ENCODE peak calls at places on chromosomes 2 and 18, in four cellular contexts. F is HepG2, J is H1, D is K562. W is an unnamed sample.

GRCh38 chr2:176181551-176181950 is 6.9 kb upstream of the HOXD1 start:
- DNase-seq in F (no peak), J (no peak), D (no peak), W (no peak)

GRCh38 chr18:8361941-8362471 is 247.2 kb upstream of the RAB12 start:
- DNase-seq in F (no peak), J (no peak), D (no peak), W (no peak)

GRCh38 chr18:7817596-7817995 is 250.5 kb downstream of the PTPRM start:
- DNase-seq in F (no peak), J (no peak), D (no peak), W (no peak)

GRCh38 chr2:29724282-29724681 is 197.1 kb downstream of the ALK start:
- DNase-seq in F (no peak), J (no peak), D (no peak), W (no peak)

GRCh38 chr2:63484901-63485300 is 103.4 kb downstream of the WDPCP start:
- DNase-seq in F (no peak), J (no peak), D (no peak), W (no peak)

GRCh38 chr2:239245107-239245506 is 155.7 kb downstream of the HDAC4 start:
- DNase-seq in F (no peak), J (no peak), D (no peak), W (no peak)

GRCh38 chr18:69936191-69936558 is 11.5 kb downstream of the CD226 start:
- DNase-seq in F (no peak), J (no peak), D (no peak), W (no peak)

GRCh38 chr2:114642371-114642770 is 199.9 kb downstream of the DPP10 start:
- DNase-seq in F (no peak), J (no peak), D (no peak), W (no peak)

GRCh38 chr2:238699307-238700121 is 148.4 kb upstream of the TWIST2 start:
- DNase-seq in F (no peak), J (no peak), D (no peak), W (no peak)

GRCh38 chr2:26970928-26971627 is 641 bp downstream of the MAPRE3 start:
- DNase-seq in F (no peak), J (peak; percentile 71), D (peak; percentile 27), W (peak; percentile 44)

GRCh38 chr2:60297296-60298010 is 256.0 kb downstream of the BCL11A start:
- DNase-seq in F (no peak), J (peak; percentile 93), D (peak; percentile 85), W (peak; percentile 80)

GRCh38 chr2:159961005-159961404 is 101.4 kb downstream of the PLA2R1 start:
- DNase-seq in F (no peak), J (no peak), D (no peak), W (no peak)

GRCh38 chr2:47488870-47489584 is 86.1 kb downstream of the MSH2 start:
- DNase-seq in F (peak; percentile 19), J (no peak), D (no peak), W (no peak)

GRCh38 chr2:60891175-60891574 is 9.8 kb downstream of the REL start:
- DNase-seq in F (no peak), J (no peak), D (peak; percentile 30), W (no peak)

GRCh38 chr18:51651761-51652160 is 454.3 kb upstream of the MEX3C start:
- DNase-seq in F (no peak), J (no peak), D (no peak), W (no peak)

GRCh38 chr2:12970861-12971260 is 254.1 kb downstream of the TRIB2 start:
- DNase-seq in F (no peak), J (no peak), D (no peak), W (no peak)

GRCh38 chr18:50877545-50878265 is 1.2 kb upstream of the ME2 start:
- DNase-seq in F (no peak), J (no peak), D (no peak), W (no peak)

GRCh38 chr2:127586746-127587295 is 51.3 kb downstream of the MYO7B start:
- DNase-seq in F (no peak), J (no peak), D (no peak), W (no peak)

GRCh38 chr2:220198911-220199310 is 571.5 kb downstream of the SLC4A3 start:
- DNase-seq in F (no peak), J (no peak), D (no peak), W (no peak)
- TF ChIP-seq CREB1 in F (no peak), J (no peak), D (no peak), W (no peak)

GRCh38 chr2:210157546-210157945 is 13.7 kb downstream of the KANSL1L start:
- DNase-seq in F (no peak), J (no peak), D (no peak), W (no peak)

GRCh38 chr2:210162466-210163124 is 8.6 kb downstream of the KANSL1L start:
- DNase-seq in F (no peak), J (no peak), D (no peak), W (no peak)

DNA sequence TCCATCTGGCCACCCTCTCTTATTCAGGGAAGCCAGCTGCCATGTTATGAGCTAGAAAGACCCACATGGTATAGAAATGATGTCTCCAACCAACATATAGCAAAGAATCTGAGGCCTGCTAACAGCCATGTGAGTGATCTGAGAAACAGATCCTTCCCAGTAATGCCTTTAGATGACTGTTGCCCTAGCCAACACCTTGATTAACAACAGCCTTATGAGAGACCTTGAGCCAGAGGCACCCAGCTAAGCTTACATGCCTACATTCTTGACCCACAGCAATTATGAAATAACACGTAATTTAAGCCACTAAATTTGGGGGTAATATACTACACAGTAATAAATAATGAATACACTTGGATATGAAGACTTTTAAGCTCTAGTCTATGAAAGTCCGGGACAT is 13.0 kb downstream of the KANSL1L start:
- DNase-seq in F (no peak), J (no peak), D (no peak), W (no peak)
- TF ChIP-seq JUN in F (no peak), J (no peak), D (no peak), W (no peak)

DNA sequence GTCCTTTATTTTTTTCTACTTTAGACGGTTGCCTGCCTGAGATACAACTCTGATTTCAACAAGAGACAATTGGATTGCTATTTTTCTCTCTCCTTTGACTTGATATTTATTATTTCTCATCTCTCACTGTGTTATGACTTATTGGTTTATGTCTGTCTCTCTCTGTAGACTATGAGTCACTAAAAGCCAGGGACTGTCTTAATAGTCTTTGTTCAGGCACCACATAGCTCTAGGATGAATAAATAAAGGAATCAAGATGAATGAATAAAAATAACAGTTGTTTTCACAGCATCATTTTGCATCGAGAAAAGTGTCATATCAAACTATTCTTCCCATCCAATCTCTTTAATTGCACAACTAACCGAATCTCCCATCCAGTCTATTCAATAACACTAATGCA is 31.4 kb upstream of the CD28 start:
- DNase-seq in F (no peak), J (no peak), D (no peak), W (no peak)
- TF ChIP-seq CREB1 in F (no peak), J (no peak), D (no peak), W (no peak)

DNA sequence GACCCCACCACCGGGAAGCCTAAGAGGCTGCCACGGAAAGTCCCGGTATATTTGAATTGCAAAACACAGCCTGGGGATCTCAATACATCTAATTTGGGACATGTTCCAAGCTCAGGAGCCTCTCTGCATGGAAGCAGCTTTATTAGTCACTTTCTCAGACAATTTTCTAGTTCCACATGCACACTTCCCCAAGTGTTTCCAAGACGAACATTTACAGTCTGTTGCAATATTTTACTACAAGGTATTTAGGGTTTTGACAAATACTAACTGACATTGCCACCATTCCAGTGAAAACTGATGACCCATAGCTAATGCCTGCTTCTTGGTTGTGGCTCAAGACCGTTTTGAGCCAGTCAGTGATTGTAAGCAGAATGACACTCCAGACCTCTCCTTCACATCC is 145.3 kb downstream of the NCKAP5 start:
- DNase-seq in F (no peak), J (no peak), D (no peak), W (no peak)
- TF ChIP-seq JUN in F (no peak), J (no peak), D (no peak), W (no peak)

GRCh38 chr2:240932001-240932723 is 26.0 kb downstream of the CROCC2 start:
- DNase-seq in F (no peak), J (peak; percentile 44), D (no peak), W (peak; percentile 7)

GRCh38 chr2:240932724-240933047 is 26.6 kb downstream of the CROCC2 start:
- DNase-seq in F (no peak), J (no peak), D (no peak), W (peak; percentile 6)

GRCh38 chr2:240933966-240934700 is 28.0 kb downstream of the CROCC2 start:
- DNase-seq in F (no peak), J (peak; percentile 45), D (no peak), W (peak; percentile 9)

GRCh38 chr2:240934701-240935100 is 28.6 kb downstream of the CROCC2 start:
- DNase-seq in F (no peak), J (peak; percentile 37), D (no peak), W (peak; percentile 11)

DNA sequence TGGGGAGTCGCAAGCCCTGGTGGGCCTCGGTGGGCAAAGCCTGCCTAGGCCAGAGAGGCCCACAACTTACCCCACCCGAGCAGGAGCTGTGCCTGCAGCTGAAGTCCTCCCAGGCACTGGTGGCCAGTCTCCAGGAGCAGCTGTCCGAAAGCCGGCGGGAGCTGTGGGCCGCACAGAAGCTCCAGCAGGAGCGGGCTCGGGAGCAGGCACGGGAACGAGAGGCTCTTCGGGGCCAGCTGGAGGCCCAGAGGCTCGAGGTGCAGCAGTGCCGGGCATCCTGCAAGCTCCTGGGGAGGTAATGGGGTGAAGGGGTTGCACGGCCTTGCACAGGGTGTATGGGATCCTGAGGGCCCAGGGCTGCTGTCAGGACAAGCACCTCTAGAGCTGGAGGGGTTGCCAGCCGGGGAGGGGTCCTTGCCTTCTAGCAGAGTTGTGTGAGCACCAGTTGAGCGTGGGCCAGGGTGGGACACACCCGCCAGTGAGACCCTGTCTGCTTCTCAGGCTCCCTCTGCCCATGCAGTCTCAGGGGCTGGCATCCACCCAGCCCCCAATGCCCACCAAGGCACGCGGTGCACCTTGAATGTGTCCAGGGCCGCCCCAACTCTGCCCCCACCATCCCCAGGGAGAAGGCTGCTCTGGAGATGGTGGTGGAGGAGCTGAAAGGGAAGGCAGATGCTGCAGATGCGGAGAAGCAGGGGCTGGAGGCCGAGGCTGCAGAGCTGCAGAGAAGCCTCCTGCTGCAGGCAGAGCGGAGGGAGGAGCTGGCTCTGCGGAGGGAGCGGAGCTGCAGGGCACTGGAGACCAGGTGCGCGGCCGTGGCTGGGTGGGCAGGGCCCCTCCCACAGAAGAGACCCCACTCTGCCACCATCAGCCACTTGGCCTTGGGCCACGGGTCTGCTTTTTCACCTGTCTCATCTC is 27.2 kb downstream of the CROCC2 start:
- DNase-seq in F (no peak), J (peak; percentile 41), D (no peak), W (peak; percentile 10)
- TF ChIP-seq CREB1 in F (no peak), J (no peak), D (no peak), W (no peak)

DNA sequence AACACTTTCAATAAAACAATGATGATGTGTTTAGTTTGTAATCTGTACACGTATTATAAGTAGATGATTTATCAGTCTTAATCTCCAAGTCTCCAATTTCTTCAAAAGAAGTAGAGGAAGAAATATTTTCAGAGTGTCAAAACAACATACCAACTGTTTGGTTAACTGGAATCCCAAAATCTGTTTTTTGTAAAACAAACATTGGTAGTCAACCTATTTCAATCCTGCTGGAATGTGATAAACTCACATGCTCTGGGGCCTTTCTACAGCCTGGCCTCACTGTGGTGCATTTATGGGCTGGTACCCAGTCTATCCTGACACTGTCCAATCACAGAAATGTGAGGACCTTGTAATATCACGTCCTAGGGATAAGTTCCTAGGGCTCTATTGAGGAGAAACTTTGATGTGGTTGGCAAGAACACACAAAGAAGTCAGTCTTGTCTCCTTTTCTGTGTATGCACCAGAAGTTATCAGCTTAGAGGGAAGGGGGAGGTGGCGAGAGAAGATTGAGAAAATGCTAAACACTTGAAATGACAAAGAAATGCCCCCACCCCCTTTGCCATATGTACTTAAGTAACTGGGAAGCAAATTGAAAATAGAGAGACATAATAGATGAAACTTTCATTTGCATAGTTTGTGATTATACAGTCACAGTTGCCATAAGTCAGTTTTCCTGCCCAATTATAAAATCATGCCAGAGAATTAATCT is 47.1 kb downstream of the PRKRA start:
- DNase-seq in F (no peak), J (no peak), D (no peak), W (no peak)
- TF ChIP-seq JUN in F (no peak), J (no peak), D (no peak), W (no peak)

GRCh38 chr18:71442830-71443229 is 1101.3 kb downstream of the CBLN2 start:
- DNase-seq in F (no peak), J (no peak), D (no peak), W (no peak)
- TF ChIP-seq CREB1 in F (no peak), J (no peak), D (no peak), W (no peak)